ENCODE peak calls at places on chromosomes 7 and 10, in eight cellular contexts. K is IMR-90, V is stomach, Q is GM23248, X is colonic mucosa, O is heart right ventricle, I is HAP-1, M is tibial nerve. S is an unnamed sample.

GRCh38 chr7:81672872-81673271 is 97.0 kb downstream of the HGF start:
- DNase-seq in K (no peak), X (no peak), Q (no peak), V (no peak), O (no peak), M (no peak), I (peak; percentile 52), S (peak; percentile 68)

GRCh38 chr7:18570890-18571478 is 75.4 kb downstream of the HDAC9 start:
- DNase-seq in V (no peak), I (no peak), Q (peak; percentile 75), X (no peak), O (no peak), K (peak; percentile 42), M (no peak), S (no peak)

GRCh38 chr7:118602090-118602489 is 377.6 kb downstream of the ANKRD7 start:
- DNase-seq in K (no peak), O (no peak), V (no peak), I (no peak), X (no peak), Q (no peak), M (no peak), S (no peak)

GRCh38 chr7:117555260-117555659 is 75.4 kb downstream of the CFTR start:
- DNase-seq in K (no peak), M (no peak), O (no peak), X (no peak), V (no peak), I (no peak), Q (no peak), S (no peak)

GRCh38 chr10:19017491-19017890 is 31.1 kb upstream of the MALRD1 start:
- DNase-seq in X (no peak), V (no peak), I (no peak), O (no peak), K (no peak), M (no peak), Q (no peak), S (no peak)

GRCh38 chr10:11602919-11603523 is 8.4 kb downstream of the USP6NL start:
- DNase-seq in M (no peak), K (peak; percentile 60), I (no peak), X (no peak), O (no peak), V (no peak), Q (no peak), S (no peak)

GRCh38 chr10:61974611-61975010 is 73.1 kb downstream of the ARID5B start:
- DNase-seq in I (peak; percentile 76), O (peak; percentile 72), Q (peak; percentile 70), K (peak; percentile 75), X (peak; percentile 74), V (peak; percentile 60), M (peak; percentile 69), S (no peak)

GRCh38 chr7:134364619-134365037 is 47.9 kb upstream of the SLC35B4 start:
- DNase-seq in I (no peak), O (no peak), X (no peak), V (peak; percentile 83), M (no peak), Q (peak; percentile 85), K (peak; percentile 41), S (no peak)

GRCh38 chr7:96837583-96837982 is 127.9 kb upstream of the SEM1 start:
- DNase-seq in X (no peak), M (no peak), Q (no peak), O (no peak), V (no peak), I (no peak), K (no peak), S (no peak)

GRCh38 chr10:46547881-46548780 is 8.3 kb downstream of the GPRIN2 start:
- DNase-seq in O (peak; percentile 3), K (peak; percentile 51), Q (peak; percentile 69), I (peak; percentile 5), X (peak; percentile 19), V (peak; percentile 31), M (peak; percentile 11), S (no peak)

GRCh38 chr10:49595713-49596492 is 14.2 kb upstream of the SLC18A3 start:
- DNase-seq in Q (peak; percentile 38), K (peak; percentile 6), M (no peak), X (no peak), O (no peak), I (no peak), V (no peak), S (no peak)

GRCh38 chr10:118032564-118032963 is 14.2 kb downstream of the RAB11FIP2 start:
- DNase-seq in X (no peak), Q (no peak), O (no peak), K (no peak), I (no peak), M (no peak), V (no peak), S (no peak)

GRCh38 chr10:32149257-32149955 is 93.2 kb upstream of the KIF5B start:
- DNase-seq in Q (peak; percentile 96), I (no peak), O (peak; percentile 76), V (peak; percentile 31), M (no peak), K (peak; percentile 87), X (peak; percentile 46), S (no peak)

GRCh38 chr10:115948415-115948814 is 324.6 kb downstream of the GFRA1 start:
- DNase-seq in X (no peak), M (no peak), K (peak; percentile 33), O (no peak), V (no peak), I (no peak), Q (peak; percentile 56), S (no peak)

GRCh38 chr10:112969542-112969941 is 19.5 kb downstream of the TCF7L2 start:
- DNase-seq in X (no peak), O (no peak), Q (no peak), K (no peak), M (no peak), V (no peak), I (no peak), S (no peak)

GRCh38 chr10:100965820-100966219 is 3.5 kb upstream of the SEMA4G start:
- DNase-seq in K (no peak), Q (no peak), M (no peak), O (no peak), V (no peak), X (no peak), I (no peak), S (no peak)

DNA sequence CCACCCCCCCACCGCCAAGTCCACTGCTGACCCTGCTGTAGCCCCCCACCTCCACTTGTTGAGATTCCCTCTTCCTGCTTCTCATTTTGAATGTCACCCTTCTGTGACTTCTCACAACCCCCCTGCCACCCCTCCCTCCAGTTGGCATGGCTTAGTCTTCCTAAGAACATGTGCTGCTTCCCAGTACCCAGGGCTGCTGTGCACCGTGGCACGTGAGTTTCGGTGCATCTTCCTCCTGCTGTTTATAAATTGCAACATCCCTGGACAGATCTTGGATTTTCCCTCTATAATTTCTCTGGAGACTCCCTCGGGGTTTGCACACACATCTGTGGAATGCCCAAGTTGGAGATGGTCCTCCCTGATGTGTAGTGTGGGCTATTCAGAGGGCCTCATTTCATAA is 52.8 kb downstream of the IKZF1 start:
- DNase-seq in X (no peak), K (no peak), V (no peak), Q (no peak), I (no peak), O (no peak), M (no peak), S (no peak)
- H3K4me1 ChIP-seq in X (no peaks in the 10 kb centered on the region), K (no peaks in the 10 kb centered on the region), V (no peaks in the 10 kb centered on the region), Q (no peaks in the 10 kb centered on the region), I (no peaks in the 10 kb centered on the region), O (no peaks in the 10 kb centered on the region), M (no peaks in the 10 kb centered on the region), S (peaks cover 8% of the 10 kb centered on the region)

DNA sequence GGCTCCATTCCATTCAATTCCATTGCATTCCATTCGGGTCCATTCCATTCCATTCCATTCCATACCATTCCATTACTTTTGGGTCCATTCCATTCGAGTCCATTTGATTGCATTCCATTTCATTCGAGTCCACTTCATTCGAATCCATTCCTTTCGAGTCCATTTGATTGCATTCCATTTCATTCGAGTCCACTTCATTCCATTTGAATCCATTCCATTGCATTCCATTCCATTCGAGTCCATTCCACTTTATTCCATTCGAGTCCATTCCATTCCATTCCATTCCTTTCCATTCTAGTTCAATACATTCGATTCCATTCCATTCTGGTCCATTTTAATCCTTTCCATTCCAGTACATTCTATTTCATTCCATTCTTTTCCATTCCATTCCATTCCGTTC is 334.0 kb downstream of the ZNF33B start:
- DNase-seq in V (no peak), Q (no peak), K (peak; percentile 61), O (no peak), X (no peak), I (no peak), M (no peak), S (no peak)
- H3K4me3 ChIP-seq in V (no peak overlapping the region), Q (no peak overlapping the region), K (no peak overlapping the region), O (no peak overlapping the region), X (no peak overlapping the region), I (no peak overlapping the region), M (no peak overlapping the region), S (no peak overlapping the region)

GRCh38 chr7:68875857-68876256 is 722.4 kb upstream of the AUTS2 start:
- DNase-seq in M (no peak), O (no peak), I (no peak), K (no peak), Q (no peak), X (no peak), V (no peak), S (no peak)
- H3K27me3 ChIP-seq in M (no peaks in the 10 kb centered on the region), O (peaks cover 3% of the 10 kb centered on the region), I (no peaks in the 10 kb centered on the region), K (no peaks in the 10 kb centered on the region), Q (no peaks in the 10 kb centered on the region), X (no peaks in the 10 kb centered on the region), V (no peaks in the 10 kb centered on the region), S (no peaks in the 10 kb centered on the region)

GRCh38 chr7:2821842-2822507 is 22.1 kb downstream of the GNA12 start:
- DNase-seq in Q (peak; percentile 91), V (no peak), O (no peak), M (no peak), K (peak; percentile 91), I (no peak), X (no peak), S (no peak)

GRCh38 chr7:2820508-2820934 is 23.6 kb downstream of the GNA12 start:
- DNase-seq in X (peak; percentile 44), V (peak; percentile 58), Q (peak; percentile 94), O (no peak), I (no peak), K (peak; percentile 97), M (peak; percentile 56), S (no peak)

GRCh38 chr7:2819954-2820397 is 24.1 kb downstream of the GNA12 start:
- DNase-seq in I (no peak), X (no peak), K (no peak), O (no peak), M (no peak), V (no peak), Q (no peak), S (no peak)

GRCh38 chr7:2823124-2823523 is 21.0 kb downstream of the GNA12 start:
- DNase-seq in O (no peak), V (no peak), M (no peak), I (no peak), Q (no peak), X (no peak), K (no peak), S (no peak)

DNA sequence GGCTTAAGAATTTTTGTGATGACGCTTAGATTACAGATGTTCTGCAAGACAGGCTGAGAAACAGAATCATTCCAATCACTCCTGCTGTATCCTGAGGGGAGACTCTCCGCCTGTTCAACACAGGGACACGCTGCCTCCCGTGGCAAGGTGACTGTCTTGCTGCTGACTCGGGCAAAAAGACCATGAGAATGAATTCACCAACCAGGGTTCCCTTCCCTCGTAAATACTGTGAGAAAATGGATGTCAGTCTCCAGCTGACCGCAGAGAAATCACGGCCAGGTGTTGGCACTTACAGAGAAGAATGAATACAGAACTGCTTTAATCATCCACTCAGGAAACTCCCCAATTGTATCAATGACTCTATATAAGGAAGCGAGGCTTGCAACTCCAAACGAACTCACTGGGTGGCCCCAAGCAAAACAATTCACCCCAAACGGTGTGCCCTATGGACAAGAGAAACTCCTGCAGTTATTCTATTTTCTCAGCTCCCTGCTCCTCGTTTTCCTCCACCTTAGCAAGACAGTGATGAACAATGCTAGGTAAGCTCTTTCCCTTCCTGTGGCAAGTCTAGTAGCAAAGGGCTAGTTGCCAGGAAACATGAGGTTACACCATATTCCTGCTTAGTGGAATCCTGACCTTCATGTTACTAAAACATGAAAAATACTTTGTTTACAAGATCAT is 22.8 kb downstream of the GNA12 start:
- DNase-seq in V (no peak), O (no peak), I (no peak), M (no peak), Q (peak; percentile 81), K (peak; percentile 83), X (no peak), S (peak; percentile 75)
- H3K4me1 ChIP-seq in V (peaks cover 69% of the 10 kb centered on the region), O (peaks cover 19% of the 10 kb centered on the region), I (peaks cover 7% of the 10 kb centered on the region), M (no peaks in the 10 kb centered on the region), Q (peaks cover 46% of the 10 kb centered on the region), K (peaks cover 56% of the 10 kb centered on the region), X (peaks cover 16% of the 10 kb centered on the region), S (peaks cover 24% of the 10 kb centered on the region)

S was measured in NT2/D1.